ENCODE peak calls at places on chromosome 5, in ten cellular contexts. X, B, C, I, G, L, K, A, T and D are unnamed samples. For H3K9me3, the result is how much of the 10 kb centered on the place peaks cover.

GRCh38 chr5:82159014-82159413 is 119.1 kb downstream of the RPS23 start:
- DNase-seq in X (no peak), B (no peak), C (no peak), I (no peak), G (no peak), L (peak), K (no peak), A (no peak), T (no peak), D (no peak)

GRCh38 chr5:145761282-145761681 is 73.9 kb downstream of the PRELID2 start:
- DNase-seq in X (no peak), B (no peak), C (no peak), I (no peak), G (no peak), L (no peak), K (no peak), A (no peak), T (no peak), D (no peak)

GRCh38 chr5:112878760-112879159 is 17.7 kb downstream of the SRP19 start:
- DNase-seq in X (no peak), B (no peak), C (no peak), I (no peak), G (no peak), L (peak), K (peak), A (no peak), T (no peak), D (no peak)

GRCh38 chr5:149563461-149563860 is 12.2 kb upstream of the CSNK1A1 start:
- DNase-seq in X (no peak), B (no peak), C (no peak), I (no peak), G (no peak), L (peak), K (no peak), A (no peak), T (no peak), D (no peak)

GRCh38 chr5:39948867-39949468 is 524.2 kb upstream of the DAB2 start:
- DNase-seq in X (peak), B (peak), C (peak), I (no peak), G (peak), L (peak), K (peak), A (no peak), T (no peak), D (peak)

GRCh38 chr5:1151316-1151715 is 39.5 kb upstream of the SLC12A7 start:
- DNase-seq in X (no peak), B (no peak), C (no peak), I (no peak), G (no peak), L (no peak), K (no peak), A (no peak), T (no peak), D (no peak)

GRCh38 chr5:34550255-34550654 is 105.9 kb upstream of the RAI14 start:
- DNase-seq in X (no peak), B (no peak), C (no peak), I (no peak), G (no peak), L (no peak), K (no peak), A (no peak), T (no peak), D (no peak)

GRCh38 chr5:180041501-180042274 is 29.9 kb downstream of the RNF130 start:
- DNase-seq in X (no peak), B (no peak), C (no peak), I (no peak), G (peak), L (no peak), K (no peak), A (no peak), T (no peak), D (no peak)

GRCh38 chr5:136781464-136781863 is 416.1 kb upstream of the TRPC7 start:
- DNase-seq in X (no peak), B (no peak), C (no peak), I (no peak), G (no peak), L (peak), K (no peak), A (no peak), T (no peak), D (no peak)

GRCh38 chr5:158170534-158170933 is 311.6 kb upstream of the CLINT1 start:
- DNase-seq in X (no peak), B (no peak), C (no peak), I (no peak), G (peak), L (no peak), K (no peak), A (no peak), T (no peak), D (no peak)

GRCh38 chr5:79202076-79202475 is 33.9 kb upstream of the JMY start:
- DNase-seq in X (no peak), B (no peak), C (no peak), I (no peak), G (no peak), L (peak), K (no peak), A (no peak), T (no peak), D (no peak)

GRCh38 chr5:175337680-175338079 is 106.3 kb downstream of the DRD1 start:
- DNase-seq in X (no peak), B (no peak), C (no peak), I (no peak), G (no peak), L (no peak), K (no peak), A (no peak), T (no peak), D (no peak)

GRCh38 chr5:177452688-177453638 is 6.3 kb downstream of the PRR7 start:
- DNase-seq in X (no peak), B (no peak), C (no peak), I (no peak), G (no peak), L (no peak), K (no peak), A (no peak), T (no peak), D (peak)

GRCh38 chr5:77709993-77710392 is 66.1 kb downstream of the TBCA start:
- DNase-seq in X (no peak), B (no peak), C (no peak), I (no peak), G (no peak), L (no peak), K (no peak), A (no peak), T (no peak), D (no peak)

GRCh38 chr5:159825551-159826051 is 90.7 kb upstream of the ADRA1B start:
- DNase-seq in X (no peak), B (no peak), C (no peak), I (no peak), G (peak), L (no peak), K (no peak), A (peak), T (no peak), D (no peak)

GRCh38 chr5:7628248-7628647 is 222.7 kb downstream of the CFAP90 start:
- DNase-seq in X (no peak), B (no peak), C (no peak), I (no peak), G (no peak), L (no peak), K (no peak), A (no peak), T (no peak), D (no peak)

GRCh38 chr5:38207343-38207742 is 51.0 kb upstream of the EGFLAM start:
- DNase-seq in X (no peak), B (peak), C (no peak), I (no peak), G (no peak), L (peak), K (no peak), A (no peak), T (no peak), D (peak)

GRCh38 chr5:143101740-143102386 is 301.6 kb downstream of the NR3C1 start:
- DNase-seq in X (no peak), B (no peak), C (no peak), I (no peak), G (no peak), L (no peak), K (no peak), A (no peak), T (no peak), D (no peak)

GRCh38 chr5:164358531-164359259 is 853.3 kb downstream of the MAT2B start:
- DNase-seq in X (no peak), B (no peak), C (no peak), I (no peak), G (no peak), L (peak), K (no peak), A (no peak), T (no peak), D (no peak)

GRCh38 chr5:146533882-146534281 is 17.9 kb upstream of the GPR151 start:
- DNase-seq in X (no peak), B (no peak), C (no peak), I (no peak), G (no peak), L (no peak), K (no peak), A (no peak), T (no peak), D (no peak)

GRCh38 chr5:175264406-175264805 is 179.6 kb downstream of the DRD1 start:
- DNase-seq in X (no peak), B (no peak), C (no peak), I (no peak), G (no peak), L (no peak), K (no peak), A (no peak), T (no peak), D (no peak)

DNA sequence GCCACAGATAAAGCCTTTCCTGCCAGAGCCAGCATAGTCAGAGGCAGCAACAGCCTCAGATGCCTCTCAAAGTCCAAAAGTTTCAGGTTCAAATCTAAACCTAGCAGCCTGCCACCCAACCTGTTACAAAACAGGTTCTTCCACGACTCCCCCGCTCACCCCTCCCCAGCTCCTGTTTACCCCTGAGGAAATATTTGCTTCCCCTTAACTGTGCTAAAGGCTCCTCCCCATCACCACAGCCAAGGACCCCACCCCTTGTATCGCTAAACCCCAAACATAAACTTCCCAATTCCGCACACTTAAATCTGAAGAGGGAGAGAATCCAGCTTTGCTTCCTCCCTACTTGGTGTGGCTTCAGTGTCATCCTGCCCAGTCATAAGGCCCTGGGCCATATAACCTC is 15.4 kb upstream of the VDAC1 start:
- DNase-seq in X (no peak), B (no peak), C (no peak), I (no peak), G (peak), L (no peak), K (no peak), A (no peak), T (no peak), D (peak)
- H3K27ac ChIP-seq in X (no peak), B (no peak), C (no peak), I (no peak), G (peak), L (no peak), K (no peak), A (no peak), T (no peak), D (no peak)

DNA sequence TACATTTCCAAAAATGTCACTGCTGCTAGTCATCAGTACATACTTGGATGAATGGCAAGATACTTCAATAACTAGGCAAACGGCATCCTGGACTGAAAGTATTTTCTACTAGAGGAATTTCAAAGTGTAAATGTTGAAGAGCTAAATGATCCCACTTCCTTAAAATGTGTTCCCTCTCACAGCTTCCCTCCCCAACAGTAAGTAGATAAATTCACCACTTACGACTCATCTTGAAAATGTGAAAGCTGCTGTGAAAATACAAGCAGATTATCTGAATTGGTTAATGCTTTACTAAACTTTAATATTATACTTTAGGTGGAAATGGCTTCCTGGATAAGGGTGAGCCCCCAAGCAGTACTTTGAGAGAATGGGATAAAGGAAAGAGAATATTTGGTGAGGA is 1571.4 kb upstream of the WWC1 start:
- DNase-seq in X (no peak), B (no peak), C (no peak), I (no peak), G (no peak), L (no peak), K (no peak), A (no peak), T (no peak), D (no peak)
- H3K9me3 ChIP-seq in X (under half), B (under half), C (under half), I (under half), G (under half), L (under half), K (under half), A (under half), T (under half), D (under half)

DNA sequence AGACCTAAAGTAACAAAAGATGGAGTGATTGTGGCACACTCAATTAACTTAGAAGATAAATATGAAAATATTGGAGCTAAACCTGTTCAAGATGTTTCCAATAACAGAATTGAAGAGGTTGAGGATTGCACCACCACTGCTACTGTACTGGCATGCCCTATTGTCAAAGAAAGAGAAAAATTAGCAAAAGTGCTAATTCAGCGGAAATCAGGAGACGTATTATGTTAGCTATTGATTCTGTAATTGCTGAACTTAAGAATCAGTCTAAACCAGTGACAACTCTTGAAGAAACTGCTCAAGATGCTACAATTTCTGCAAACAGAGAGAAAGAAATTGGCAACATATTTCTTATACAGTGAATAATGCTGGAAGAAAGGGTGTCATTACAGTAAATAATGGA is 754.4 kb downstream of the CDH18 start:
- DNase-seq in X (no peak), B (no peak), C (no peak), I (no peak), G (no peak), L (no peak), K (no peak), A (no peak), T (no peak), D (no peak)
- H3K27ac ChIP-seq in X (no peak), B (no peak), C (no peak), I (no peak), G (no peak), L (no peak), K (no peak), A (no peak), T (no peak), D (no peak)

GRCh38 chr5:55254802-55255201 is 21.4 kb upstream of the CCNO start:
- DNase-seq in X (no peak), B (no peak), C (no peak), I (no peak), G (no peak), L (no peak), K (no peak), A (no peak), T (no peak), D (no peak)

GRCh38 chr5:55258339-55258738 is 24.9 kb upstream of the CCNO start:
- DNase-seq in X (no peak), B (no peak), C (no peak), I (no peak), G (no peak), L (no peak), K (no peak), A (no peak), T (no peak), D (no peak)
- H3K9me3 ChIP-seq in X (under half), B (under half), C (under half), I (under half), G (under half), L (under half), K (under half), A (under half), T (under half), D (under half)

DNA sequence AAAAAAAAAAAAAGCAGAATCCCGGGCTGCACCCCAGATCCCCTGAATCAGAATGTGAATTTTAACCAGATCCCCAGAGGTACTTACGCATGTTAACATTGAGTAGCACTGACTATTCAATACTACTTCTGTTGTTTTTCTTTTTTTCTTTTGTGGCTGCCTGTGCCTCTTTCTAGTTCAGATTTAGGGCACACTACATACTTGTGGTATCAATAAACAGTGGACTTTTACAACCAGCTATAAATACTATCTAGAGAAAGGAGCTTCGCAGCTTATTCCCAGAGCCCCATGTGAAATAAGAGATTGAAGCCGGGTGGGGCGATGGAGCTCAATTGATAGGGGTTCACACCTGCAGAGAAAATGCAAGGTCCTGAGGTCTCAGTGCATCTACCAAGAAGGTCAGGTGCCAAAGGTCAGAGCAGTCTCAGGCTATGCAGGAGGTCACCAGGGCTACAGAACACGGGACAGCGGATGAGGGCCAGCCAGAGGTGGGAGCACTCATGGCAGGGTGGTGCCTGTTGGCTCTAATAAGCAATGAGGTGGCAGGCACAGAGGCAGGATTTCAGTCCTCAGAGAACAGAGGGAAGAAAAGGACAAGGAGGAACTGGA is 22.3 kb downstream of the WWC1 start:
- DNase-seq in X (no peak), B (no peak), C (no peak), I (no peak), G (no peak), L (no peak), K (no peak), A (no peak), T (no peak), D (peak)
- H3K27ac ChIP-seq in X (no peak), B (no peak), C (no peak), I (no peak), G (peak), L (no peak), K (no peak), A (no peak), T (no peak), D (no peak)